ENCODE peak calls at places on chromosomes 7 and 10, in five cellular contexts. W is fibroblast of mammary gland, O is A549, Y is activated B cell treated with CpG ODN at 0.5 μM for 24 hours, Q is left ventricle myocardium inferior. P is an unnamed sample.

GRCh38 chr10:117130346-117130745 is 7.7 kb downstream of the VAX1 start:
- DNase-seq in W (no peak), O (no peak), Y (no peak), Q (no peak), P (no peak)

GRCh38 chr7:156224441-156225225 is 412.4 kb upstream of the SHH start:
- DNase-seq in Y (no peak), O (no peak), Q (no peak), W (no peak), P (no peak)

GRCh38 chr10:131638481-131639278 is 262.1 kb upstream of the PPP2R2D start:
- DNase-seq in O (no peak), Y (no peak), Q (no peak), W (no peak), P (no peak)

GRCh38 chr7:39228946-39229345 is 251.2 kb downstream of the POU6F2 start:
- DNase-seq in W (peak), Q (no peak), Y (no peak), O (no peak), P (no peak)

GRCh38 chr10:49597426-49598163 is 12.5 kb upstream of the SLC18A3 start:
- DNase-seq in Q (no peak), W (no peak), O (no peak), Y (no peak), P (no peak)

GRCh38 chr10:116254422-116255152 is 18.4 kb downstream of the GFRA1 start:
- DNase-seq in O (no peak), Q (no peak), W (no peak), Y (no peak), P (no peak)

GRCh38 chr10:65751896-65752295 is 1173.9 kb upstream of the LRRTM3 start:
- DNase-seq in Y (no peak), Q (no peak), W (no peak), O (no peak), P (no peak)

GRCh38 chr7:54189330-54189729 is 352.8 kb upstream of the VSTM2A start:
- DNase-seq in Y (no peak), W (no peak), Q (no peak), O (no peak), P (no peak)

GRCh38 chr7:94239661-94240234 is 154.9 kb upstream of the COL1A2 start:
- DNase-seq in Y (no peak), Q (peak), O (no peak), W (no peak), P (no peak)

GRCh38 chr7:143355450-143356385 is 6.8 kb downstream of the FAM131B start:
- DNase-seq in W (no peak), Q (no peak), Y (no peak), O (peak), P (no peak)

GRCh38 chr7:36475371-36475770 is 85.7 kb downstream of the ANLN start:
- DNase-seq in Q (no peak), Y (no peak), O (peak), W (no peak), P (no peak)

GRCh38 chr10:48526846-48527505 is 77.9 kb downstream of the ARHGAP22 start:
- DNase-seq in Y (no peak), Q (no peak), W (no peak), O (no peak), P (no peak)

GRCh38 chr10:63703113-63703670 is 182.0 kb downstream of the REEP3 start:
- DNase-seq in Y (no peak), O (no peak), Q (no peak), W (peak), P (no peak)

GRCh38 chr7:150404785-150405583 is 25.9 kb downstream of the ZNF775 start:
- DNase-seq in Q (peak), Y (peak), O (peak), W (peak), P (peak)
- TF ChIP-seq CTCF in Q (peak), Y (no peak), O (peak), W (no peak), P (peak)

DNA sequence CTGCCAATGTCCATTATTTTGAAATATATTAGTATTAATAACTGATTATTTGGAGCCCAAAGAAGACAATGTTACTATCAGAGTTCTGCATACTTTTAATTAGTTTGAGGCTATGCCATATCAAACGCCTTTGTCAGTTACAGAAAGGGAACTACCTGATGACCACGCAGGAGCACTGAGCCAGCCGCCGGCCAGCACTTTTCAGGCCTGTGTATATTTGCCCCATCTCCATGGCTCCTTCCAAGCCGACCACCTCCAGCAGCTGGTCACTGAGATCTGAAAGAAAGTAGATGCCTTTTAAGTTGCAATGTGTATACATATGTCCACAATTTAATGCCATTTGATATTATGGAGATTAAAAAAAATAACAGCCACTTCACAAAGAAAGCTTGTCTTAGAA is 188.4 kb upstream of the ETV1 start:
- DNase-seq in Q (no peak), O (no peak), Y (no peak), W (no peak), P (no peak)
- TF ChIP-seq CTCF in Q (no peak), O (no peak), Y (no peak), W (no peak), P (no peak)

DNA sequence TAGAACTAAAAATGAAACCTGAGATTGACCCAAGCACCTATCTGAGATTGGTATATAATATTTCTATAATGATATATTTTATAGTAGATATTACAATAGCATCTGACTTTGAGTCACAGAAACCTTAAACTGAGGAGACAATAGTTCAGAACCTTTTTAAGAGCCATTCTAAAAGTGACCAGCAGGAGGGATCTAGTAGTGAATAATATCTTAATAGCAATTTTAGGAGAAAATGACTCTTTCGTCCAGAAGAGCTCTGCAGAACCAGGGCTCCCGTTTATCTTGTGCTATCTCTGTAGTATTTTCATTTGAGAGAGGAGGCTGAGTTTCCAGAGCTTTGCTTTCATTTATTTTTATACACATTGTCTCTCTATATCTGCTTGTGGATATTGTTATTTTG is 68.1 kb downstream of the PODXL start:
- DNase-seq in O (no peak), Y (no peak), Q (no peak), W (no peak), P (no peak)
- TF ChIP-seq CTCF in O (no peak), Y (no peak), Q (peak), W (peak), P (no peak)

DNA sequence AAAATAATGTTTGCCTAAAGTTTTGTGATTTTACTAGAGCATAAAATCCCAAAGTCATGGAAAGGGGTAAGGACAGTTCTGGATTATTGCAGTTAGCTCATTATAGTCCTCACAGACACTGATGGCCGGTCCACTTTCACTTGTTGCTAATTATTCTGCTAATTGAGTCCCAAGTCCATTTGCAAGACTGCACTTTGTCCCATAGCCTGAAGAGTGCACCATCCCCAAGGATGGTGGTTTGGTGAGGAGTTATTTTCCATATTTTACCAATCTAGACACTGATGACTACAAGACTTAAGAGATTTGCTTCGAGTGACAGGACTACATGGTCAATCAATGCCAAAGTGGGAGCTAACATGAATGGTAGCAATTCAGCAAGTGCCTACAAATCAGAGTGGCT is 181.8 kb upstream of the CACNA2D1 start:
- DNase-seq in W (peak), Q (no peak), Y (no peak), O (no peak), P (no peak)
- TF ChIP-seq CTCF in W (peak), Q (no peak), Y (no peak), O (no peak), P (no peak)

DNA sequence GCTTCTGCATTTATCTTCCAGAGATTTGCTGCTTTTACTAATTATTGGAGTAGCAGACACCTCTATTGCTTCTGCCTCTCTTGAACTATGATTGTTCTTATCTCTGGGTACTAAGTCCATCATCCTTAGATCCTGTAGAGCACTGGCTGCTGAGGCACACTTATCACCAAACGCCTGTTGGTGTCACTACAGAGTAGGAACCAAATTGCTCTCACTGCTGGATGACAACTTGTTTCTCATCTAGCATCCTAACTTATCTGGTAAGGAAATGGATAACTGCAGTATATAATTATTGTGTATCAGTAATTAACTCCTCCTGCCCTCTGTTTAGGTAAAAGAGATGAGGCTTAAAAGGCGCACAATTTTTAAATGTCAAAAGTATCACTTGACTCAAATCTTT is 1059.4 kb downstream of the NRG3 start:
- DNase-seq in O (peak), Q (no peak), Y (no peak), W (no peak), P (no peak)
- TF ChIP-seq CTCF in O (no peak), Q (no peak), Y (no peak), W (no peak), P (no peak)

GRCh38 chr7:69892790-69893189 is 294.5 kb downstream of the AUTS2 start:
- DNase-seq in O (no peak), Q (no peak), W (no peak), Y (no peak), P (no peak)
- TF ChIP-seq CTCF in O (no peak), Q (no peak), W (no peak), Y (no peak), P (no peak)

GRCh38 chr7:141974831-141975230 is 1.3 kb upstream of the TAS2R38 start:
- DNase-seq in Y (no peak), Q (no peak), O (peak), W (peak), P (no peak)
- TF ChIP-seq CTCF in Y (no peak), Q (no peak), O (peak), W (peak), P (peak)

DNA sequence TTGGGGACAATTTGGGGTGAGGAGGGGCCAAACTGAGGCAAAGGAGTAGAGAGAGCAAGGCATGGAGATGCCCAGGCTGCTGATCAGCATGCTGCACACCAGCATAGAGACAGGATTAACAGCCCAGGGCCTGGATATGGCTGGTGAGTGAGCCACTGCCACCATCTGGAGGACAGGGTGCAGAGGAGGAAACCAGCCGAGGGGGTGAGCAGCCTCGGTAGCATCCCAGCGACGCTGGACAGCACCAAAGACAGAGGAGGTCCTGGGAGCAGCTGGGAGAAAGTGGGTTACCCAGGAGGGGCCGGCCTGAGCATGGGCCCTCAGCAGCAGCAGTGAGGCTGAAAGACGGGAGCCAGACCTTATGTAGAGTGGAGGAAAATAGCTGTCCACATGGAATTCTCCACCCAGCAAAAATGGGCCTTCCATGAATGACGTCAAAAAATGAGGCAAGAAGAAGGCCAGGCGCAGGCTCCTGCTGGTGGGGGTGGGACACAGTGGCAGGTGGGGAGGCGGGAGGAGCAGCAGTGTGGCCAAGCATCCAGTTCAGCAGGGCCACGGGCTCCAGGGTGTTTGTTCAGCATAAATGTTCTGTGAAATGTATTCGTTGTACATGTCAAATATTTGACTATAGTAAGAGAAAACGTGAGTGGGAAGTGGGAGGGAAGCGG is 16.7 kb downstream of the RET start:
- DNase-seq in Q (no peak), W (no peak), Y (no peak), O (peak), P (no peak)
- TF ChIP-seq CTCF in Q (peak), W (no peak), Y (no peak), O (no peak), P (no peak)

DNA sequence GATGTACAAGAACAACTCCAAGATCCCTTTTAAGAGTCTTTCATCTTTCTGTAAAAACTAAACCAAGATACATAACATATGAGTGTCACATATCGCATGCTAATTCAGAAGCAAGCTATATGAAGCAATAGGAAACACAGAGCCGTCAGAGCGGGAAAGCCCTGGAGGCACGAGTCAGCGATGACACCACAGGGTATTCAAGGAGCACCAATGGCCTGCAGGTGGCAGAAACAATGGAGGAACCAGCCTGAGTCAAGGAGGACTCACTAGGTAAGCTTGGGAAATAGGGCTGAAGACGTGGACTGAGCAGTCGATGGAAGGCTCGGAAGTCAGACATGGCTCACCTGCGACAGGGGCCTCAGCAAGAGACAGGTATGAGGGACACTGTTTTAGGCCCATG is 214.4 kb downstream of the FAM107B start:
- DNase-seq in Y (no peak), Q (no peak), O (peak), W (peak), P (no peak)
- TF ChIP-seq CTCF in Y (no peak), Q (no peak), O (no peak), W (no peak), P (no peak)